ENCODE peak calls at places on chromosomes 12 and 14, in ten cellular contexts. One of them, this sample, is unnamed.

GRCh38 chr12:118979763-118980406 is 1.5 kb upstream of the SRRM4 start:
- DNase-seq in fibroblast of villous mesenchyme: peak
- DNase-seq in NCI-H2081: peak
- DNase-seq in hepatocyte: peak
- DNase-seq in pulmonary artery endothelial cell: peak
- DNase-seq in NB4: peak
- DNase-seq in substantia nigra: peak
- DNase-seq in Jurkat, Clone E6-1: peak
- DNase-seq in GM04503: no peak
- DNase-seq in EL: peak
- DNase-seq in this sample: no peak

GRCh38 chr14:29937116-29937515 is 9.5 kb upstream of the PRKD1 start:
- DNase-seq in fibroblast of villous mesenchyme: no peak
- DNase-seq in NCI-H2081: no peak
- DNase-seq in hepatocyte: no peak
- DNase-seq in pulmonary artery endothelial cell: no peak
- DNase-seq in NB4: no peak
- DNase-seq in substantia nigra: no peak
- DNase-seq in Jurkat, Clone E6-1: no peak
- DNase-seq in GM04503: no peak
- DNase-seq in EL: peak
- DNase-seq in this sample: peak

GRCh38 chr12:41348198-41348597 is 160.1 kb downstream of the PDZRN4 start:
- DNase-seq in fibroblast of villous mesenchyme: no peak
- DNase-seq in NCI-H2081: no peak
- DNase-seq in hepatocyte: no peak
- DNase-seq in pulmonary artery endothelial cell: no peak
- DNase-seq in NB4: no peak
- DNase-seq in substantia nigra: no peak
- DNase-seq in Jurkat, Clone E6-1: no peak
- DNase-seq in GM04503: no peak
- DNase-seq in EL: no peak
- DNase-seq in this sample: no peak

GRCh38 chr14:60915781-60916180 is 65.1 kb downstream of the TRMT5 start:
- DNase-seq in fibroblast of villous mesenchyme: no peak
- DNase-seq in NCI-H2081: no peak
- DNase-seq in hepatocyte: no peak
- DNase-seq in pulmonary artery endothelial cell: no peak
- DNase-seq in NB4: no peak
- DNase-seq in substantia nigra: no peak
- DNase-seq in Jurkat, Clone E6-1: no peak
- DNase-seq in GM04503: no peak
- DNase-seq in EL: no peak
- DNase-seq in this sample: no peak

GRCh38 chr14:101865288-101865687 is 99.1 kb upstream of the DYNC1H1 start:
- DNase-seq in fibroblast of villous mesenchyme: no peak
- DNase-seq in NCI-H2081: no peak
- DNase-seq in hepatocyte: no peak
- DNase-seq in pulmonary artery endothelial cell: no peak
- DNase-seq in NB4: no peak
- DNase-seq in substantia nigra: no peak
- DNase-seq in Jurkat, Clone E6-1: no peak
- DNase-seq in GM04503: no peak
- DNase-seq in EL: no peak
- DNase-seq in this sample: no peak

GRCh38 chr12:3420693-3421092 is 70.3 kb upstream of the PRMT8 start:
- DNase-seq in fibroblast of villous mesenchyme: no peak
- DNase-seq in NCI-H2081: no peak
- DNase-seq in hepatocyte: no peak
- DNase-seq in pulmonary artery endothelial cell: no peak
- DNase-seq in NB4: no peak
- DNase-seq in substantia nigra: no peak
- DNase-seq in Jurkat, Clone E6-1: no peak
- DNase-seq in GM04503: no peak
- DNase-seq in EL: no peak
- DNase-seq in this sample: no peak

GRCh38 chr12:30822385-30823139 is 67.8 kb upstream of the CAPRIN2 start:
- DNase-seq in fibroblast of villous mesenchyme: peak
- DNase-seq in NCI-H2081: no peak
- DNase-seq in hepatocyte: peak
- DNase-seq in pulmonary artery endothelial cell: no peak
- DNase-seq in NB4: peak
- DNase-seq in substantia nigra: peak
- DNase-seq in Jurkat, Clone E6-1: no peak
- DNase-seq in GM04503: no peak
- DNase-seq in EL: peak
- DNase-seq in this sample: no peak

GRCh38 chr14:103552011-103552797 is 10.3 kb downstream of the BAG5 start:
- DNase-seq in fibroblast of villous mesenchyme: no peak
- DNase-seq in NCI-H2081: no peak
- DNase-seq in hepatocyte: no peak
- DNase-seq in pulmonary artery endothelial cell: no peak
- DNase-seq in NB4: no peak
- DNase-seq in substantia nigra: no peak
- DNase-seq in Jurkat, Clone E6-1: no peak
- DNase-seq in GM04503: peak
- DNase-seq in EL: peak
- DNase-seq in this sample: no peak

GRCh38 chr14:104342435-104343293 is 204.3 kb downstream of the KIF26A start:
- DNase-seq in fibroblast of villous mesenchyme: no peak
- DNase-seq in NCI-H2081: no peak
- DNase-seq in hepatocyte: no peak
- DNase-seq in pulmonary artery endothelial cell: no peak
- DNase-seq in NB4: no peak
- DNase-seq in substantia nigra: no peak
- DNase-seq in Jurkat, Clone E6-1: no peak
- DNase-seq in GM04503: no peak
- DNase-seq in EL: no peak
- DNase-seq in this sample: no peak

GRCh38 chr12:132512197-132513069 is 22.5 kb downstream of the FBRSL1 start:
- DNase-seq in fibroblast of villous mesenchyme: no peak
- DNase-seq in NCI-H2081: no peak
- DNase-seq in hepatocyte: no peak
- DNase-seq in pulmonary artery endothelial cell: no peak
- DNase-seq in NB4: peak
- DNase-seq in substantia nigra: peak
- DNase-seq in Jurkat, Clone E6-1: no peak
- DNase-seq in GM04503: no peak
- DNase-seq in EL: no peak
- DNase-seq in this sample: no peak

GRCh38 chr12:104720346-104721064 is 237.6 kb downstream of the SLC41A2 start:
- DNase-seq in fibroblast of villous mesenchyme: peak
- DNase-seq in NCI-H2081: no peak
- DNase-seq in hepatocyte: no peak
- DNase-seq in pulmonary artery endothelial cell: no peak
- DNase-seq in NB4: no peak
- DNase-seq in substantia nigra: no peak
- DNase-seq in Jurkat, Clone E6-1: peak
- DNase-seq in GM04503: no peak
- DNase-seq in EL: peak
- DNase-seq in this sample: no peak

GRCh38 chr14:54000341-54000811 is 43.8 kb upstream of the BMP4 start:
- DNase-seq in fibroblast of villous mesenchyme: peak
- DNase-seq in NCI-H2081: no peak
- DNase-seq in hepatocyte: no peak
- DNase-seq in pulmonary artery endothelial cell: peak
- DNase-seq in NB4: no peak
- DNase-seq in substantia nigra: no peak
- DNase-seq in Jurkat, Clone E6-1: no peak
- DNase-seq in GM04503: no peak
- DNase-seq in EL: peak
- DNase-seq in this sample: no peak

GRCh38 chr12:102962532-102962931 is 5.1 kb downstream of the ASCL1 start:
- DNase-seq in fibroblast of villous mesenchyme: no peak
- DNase-seq in NCI-H2081: peak
- DNase-seq in hepatocyte: no peak
- DNase-seq in pulmonary artery endothelial cell: no peak
- DNase-seq in NB4: no peak
- DNase-seq in substantia nigra: no peak
- DNase-seq in Jurkat, Clone E6-1: no peak
- DNase-seq in GM04503: no peak
- DNase-seq in EL: no peak
- DNase-seq in this sample: no peak

GRCh38 chr14:31705731-31706130 is 144.5 kb downstream of the NUBPL start:
- DNase-seq in fibroblast of villous mesenchyme: no peak
- DNase-seq in NCI-H2081: no peak
- DNase-seq in hepatocyte: no peak
- DNase-seq in pulmonary artery endothelial cell: no peak
- DNase-seq in NB4: no peak
- DNase-seq in substantia nigra: no peak
- DNase-seq in Jurkat, Clone E6-1: no peak
- DNase-seq in GM04503: no peak
- DNase-seq in EL: no peak
- DNase-seq in this sample: no peak

GRCh38 chr12:62621239-62621638 is 154.6 kb downstream of the MON2 start:
- DNase-seq in fibroblast of villous mesenchyme: no peak
- DNase-seq in NCI-H2081: peak
- DNase-seq in hepatocyte: no peak
- DNase-seq in pulmonary artery endothelial cell: no peak
- DNase-seq in NB4: no peak
- DNase-seq in substantia nigra: no peak
- DNase-seq in Jurkat, Clone E6-1: no peak
- DNase-seq in GM04503: no peak
- DNase-seq in EL: no peak
- DNase-seq in this sample: no peak

GRCh38 chr12:52156757-52157565 is 34.9 kb downstream of the KRT80 start:
- DNase-seq in fibroblast of villous mesenchyme: peak
- DNase-seq in NCI-H2081: peak
- DNase-seq in hepatocyte: peak
- DNase-seq in pulmonary artery endothelial cell: no peak
- DNase-seq in NB4: peak
- DNase-seq in substantia nigra: peak
- DNase-seq in Jurkat, Clone E6-1: peak
- DNase-seq in GM04503: no peak
- DNase-seq in EL: peak
- DNase-seq in this sample: peak